ENCODE peak calls at places on chromosomes 4 and X, in seven cellular contexts. M is adipocyte, B is A673, Q is fibroblast of lung, Z is dorsolateral prefrontal cortex, S is Peyer's patch, O is hepatocyte. D is an unnamed sample.

GRCh38 chrX:43357741-43358140 is 298.4 kb upstream of the MAOA start:
- DNase-seq in B (no peak), S (no peak), Q (no peak), M (no peak), Z (no peak), O (no peak), D (no peak)

GRCh38 chrX:154890990-154891639 is 5.0 kb downstream of the F8A1 start:
- DNase-seq in O (no peak), Z (no peak), S (no peak), Q (no peak), M (no peak), B (peak; percentile 53), D (no peak)

GRCh38 chrX:6004529-6004928 is 224.1 kb downstream of the NLGN4X start:
- DNase-seq in M (no peak), B (peak; percentile 96), Q (no peak), O (no peak), Z (no peak), S (no peak), D (no peak)

GRCh38 chr4:140754918-140755810 is 1.0 kb downstream of the TBC1D9 start:
- DNase-seq in Q (no peak), Z (no peak), O (no peak), B (no peak), S (no peak), M (no peak), D (no peak)

GRCh38 chrX:63470506-63470905 is 119.4 kb upstream of the SPIN4 start:
- DNase-seq in Z (no peak), O (no peak), S (no peak), B (no peak), Q (no peak), M (no peak), D (no peak)

GRCh38 chr4:118224239-118224829 is 128.5 kb downstream of the PRSS12 start:
- DNase-seq in O (peak; percentile 61), M (peak; percentile 87), Q (peak; percentile 88), S (no peak), B (peak; percentile 78), Z (no peak), D (no peak)

GRCh38 chr4:6873291-6873690 is 36.3 kb upstream of the TBC1D14 start:
- DNase-seq in Z (no peak), O (no peak), M (no peak), Q (peak; percentile 19), S (no peak), B (no peak), D (no peak)

GRCh38 chr4:38860788-38861424 is 4.3 kb upstream of the TLR6 start:
- DNase-seq in M (peak; percentile 61), S (peak; percentile 83), Q (peak; percentile 33), Z (no peak), O (peak; percentile 69), B (peak; percentile 57), D (peak; percentile 12)

GRCh38 chrX:19752043-19752442 is 135.4 kb downstream of the SH3KBP1 start:
- DNase-seq in S (no peak), O (no peak), B (no peak), M (no peak), Q (no peak), Z (no peak), D (no peak)

GRCh38 chr4:5003372-5003857 is 15.8 kb downstream of the CYTL1 start:
- DNase-seq in B (no peak), O (no peak), M (no peak), S (no peak), Z (no peak), Q (no peak), D (no peak)

GRCh38 chrX:95218964-95219363 is 1465.7 kb upstream of the DIAPH2 start:
- DNase-seq in O (no peak), Z (no peak), M (no peak), B (no peak), S (no peak), Q (no peak), D (no peak)

GRCh38 chrX:39652336-39652735 is 445.4 kb downstream of the BCOR start:
- DNase-seq in M (peak; percentile 31), O (no peak), Z (no peak), Q (peak; percentile 11), B (peak; percentile 27), S (peak; percentile 47), D (no peak)

GRCh38 chr4:170137466-170137865 is 47.7 kb upstream of the AADAT start:
- DNase-seq in B (no peak), Q (no peak), M (no peak), O (no peak), Z (no peak), S (no peak), D (no peak)

GRCh38 chr4:99058228-99058627 is 30.4 kb downstream of the ADH5 start:
- DNase-seq in Q (no peak), S (no peak), M (no peak), Z (no peak), B (no peak), O (no peak), D (no peak)

GRCh38 chrX:107659768-107660167 is 31.5 kb downstream of the PRPS1 start:
- DNase-seq in M (peak; percentile 82), B (peak; percentile 62), S (no peak), Z (no peak), Q (peak; percentile 84), O (peak; percentile 75), D (no peak)

GRCh38 chrX:115174548-115174947 is 14.7 kb upstream of the RBMXL3 start:
- DNase-seq in Z (no peak), M (no peak), S (no peak), Q (peak; percentile 1), B (no peak), O (no peak), D (peak; percentile 7)

GRCh38 chrX:107672955-107673378 is 44.7 kb downstream of the PRPS1 start:
- DNase-seq in M (peak; percentile 75), O (peak; percentile 94), S (peak; percentile 94), B (peak; percentile 63), Q (peak; percentile 83), Z (peak; percentile 48), D (peak; percentile 43)

DNA sequence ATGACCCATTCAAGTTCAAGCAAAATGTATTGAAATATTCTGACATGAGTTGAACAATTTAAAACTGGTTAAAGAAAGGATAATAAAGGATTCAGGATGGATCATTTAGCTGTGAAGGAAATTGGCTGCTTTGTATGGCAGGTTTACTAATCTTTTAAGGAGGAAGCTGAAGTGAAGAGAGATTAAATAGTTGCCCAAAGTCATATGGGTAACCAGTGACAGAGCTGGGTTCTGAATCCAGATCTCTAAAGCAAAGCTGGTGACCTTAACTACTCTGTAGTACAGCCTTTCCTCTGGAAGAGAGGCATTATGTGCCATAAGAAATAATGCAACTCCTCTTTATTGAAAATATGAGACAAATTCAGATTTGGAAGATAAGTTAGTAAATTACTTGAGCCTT is 22.8 kb downstream of the FHIP1A start:
- DNase-seq in M (no peak), Q (no peak), O (no peak), Z (no peak), B (no peak), S (no peak), D (no peak)
- H3K4me3 ChIP-seq in M (no peak overlapping the region), Q (no peak overlapping the region), O (no peak overlapping the region), Z (no peak overlapping the region), B (no peak overlapping the region), S (no peak overlapping the region), D (no peak overlapping the region)

GRCh38 chr4:75726577-75726976 is 2.2 kb downstream of the USO1 start:
- DNase-seq in S (no peak), Z (no peak), Q (no peak), O (no peak), M (peak; percentile 50), B (no peak), D (no peak)
- H3K4me3 ChIP-seq in S (peak overlapping the region; percentile 1), Z (peak overlapping the region; percentile 8), Q (peak overlapping the region; percentile 92), O (peak overlapping the region; percentile 4), M (peak overlapping the region; percentile 99), B (peak overlapping the region; percentile 23), D (peak overlapping the region; percentile 86)

GRCh38 chrX:51332188-51332942 is at the start of gene NUDT10:
- DNase-seq in S (peak; percentile 52), Q (peak; percentile 33), Z (peak; percentile 68), O (peak; percentile 72), B (peak; percentile 66), M (peak; percentile 44), D (peak; percentile 42)
- H3K4me3 ChIP-seq in S (peak within 1 kb of the TSS; percentile 42), Q (peak within 1 kb of the TSS; percentile 52), Z (peak within 1 kb of the TSS; percentile 45), O (peak within 1 kb of the TSS; percentile 36), B (peak within 1 kb of the TSS; percentile 48), M (peak within 1 kb of the TSS; percentile 71), D (peak within 1 kb of the TSS; percentile 24)

GRCh38 chrX:140525448-140525847 is 20.6 kb upstream of the SOX3 start:
- DNase-seq in B (no peak), Q (peak; percentile 43), O (no peak), S (no peak), Z (no peak), M (no peak), D (no peak)

GRCh38 chrX:140521393-140521792 is 16.5 kb upstream of the SOX3 start:
- DNase-seq in Z (no peak), Q (no peak), O (no peak), M (no peak), B (no peak), S (no peak), D (no peak)

GRCh38 chrX:140524556-140524955 is 19.7 kb upstream of the SOX3 start:
- DNase-seq in Q (no peak), O (no peak), Z (no peak), B (no peak), M (no peak), S (no peak), D (peak; percentile 31)

GRCh38 chrX:140526138-140526537 is 21.3 kb upstream of the SOX3 start:
- DNase-seq in Q (no peak), Z (no peak), S (no peak), B (no peak), M (no peak), O (no peak), D (peak; percentile 35)
- H3K4me3 ChIP-seq in Q (no peak overlapping the region), Z (no peak overlapping the region), S (no peak overlapping the region), B (no peak overlapping the region), M (peak overlapping the region; percentile 20), O (no peak overlapping the region), D (no peak overlapping the region)

GRCh38 chrX:103647630-103648029 is 18.9 kb downstream of the TCEAL1 start:
- DNase-seq in O (no peak), Z (no peak), B (no peak), Q (no peak), S (no peak), M (no peak), D (no peak)
- H3K4me3 ChIP-seq in O (no peak overlapping the region), Z (no peak overlapping the region), B (no peak overlapping the region), Q (no peak overlapping the region), S (no peak overlapping the region), M (no peak overlapping the region), D (no peak overlapping the region)

D was measured in MG63.